ENCODE peak calls at places on chromosomes 5 and 9, in five cellular contexts. A, H, Z, C and J are unnamed samples.

GRCh38 chr5:75890546-75890945 is 173.3 kb upstream of the POC5 start:
- DNase-seq in A (no peak), H (no peak), Z (no peak), C (no peak), J (no peak)

GRCh38 chr5:177100714-177101121 is 14.0 kb downstream of the FGFR4 start:
- DNase-seq in A (no peak), H (no peak), Z (no peak), C (no peak), J (no peak)

GRCh38 chr5:9269024-9269423 is 276.9 kb downstream of the SEMA5A start:
- DNase-seq in A (no peak), H (no peak), Z (no peak), C (no peak), J (no peak)

GRCh38 chr9:16653491-16654407 is 216.7 kb downstream of the BNC2 start:
- DNase-seq in A (no peak), H (no peak), Z (no peak), C (no peak), J (no peak)

GRCh38 chr9:37540634-37541033 is 35.5 kb downstream of the FBXO10 start:
- DNase-seq in A (no peak), H (peak; percentile 47), Z (peak; percentile 58), C (no peak), J (peak; percentile 67)

GRCh38 chr5:67166460-67166871 is 30.1 kb downstream of the CD180 start:
- DNase-seq in A (no peak), H (peak; percentile 58), Z (peak; percentile 81), C (peak; percentile 89), J (peak; percentile 86)

GRCh38 chr5:1564182-1564748 is 40.5 kb upstream of the LPCAT1 start:
- DNase-seq in A (no peak), H (peak; percentile 35), Z (no peak), C (peak; percentile 72), J (no peak)

GRCh38 chr5:61768692-61769281 is 436.7 kb downstream of the ZSWIM6 start:
- DNase-seq in A (peak; percentile 73), H (no peak), Z (no peak), C (no peak), J (no peak)

GRCh38 chr5:1748845-1749244 is 50.8 kb downstream of the MRPL36 start:
- DNase-seq in A (no peak), H (no peak), Z (no peak), C (no peak), J (peak; percentile 12)

GRCh38 chr9:25678846-25679360 is 659 bp upstream of the TUSC1 start:
- DNase-seq in A (no peak), H (no peak), Z (no peak), C (no peak), J (no peak)

GRCh38 chr5:171907731-171908343 is 98.6 kb downstream of the FBXW11 start:
- DNase-seq in A (peak; percentile 64), H (no peak), Z (no peak), C (no peak), J (no peak)

GRCh38 chr5:158849219-158849791 is 250.4 kb downstream of the EBF1 start:
- DNase-seq in A (no peak), H (no peak), Z (no peak), C (no peak), J (no peak)

GRCh38 chr5:158851488-158851887 is 248.2 kb downstream of the EBF1 start:
- DNase-seq in A (no peak), H (no peak), Z (no peak), C (no peak), J (no peak)

GRCh38 chr5:158848634-158849033 is 251.1 kb downstream of the EBF1 start:
- DNase-seq in A (no peak), H (no peak), Z (no peak), C (no peak), J (no peak)

GRCh38 chr5:158845941-158846340 is 253.8 kb downstream of the EBF1 start:
- DNase-seq in A (no peak), H (no peak), Z (no peak), C (no peak), J (no peak)

GRCh38 chr5:158847772-158848171 is 251.9 kb downstream of the EBF1 start:
- DNase-seq in A (no peak), H (no peak), Z (no peak), C (no peak), J (no peak)
- H3K4me1 ChIP-seq in A (peaks cover 6% of the 10 kb centered on the region), H (peaks cover 26% of the 10 kb centered on the region), Z (no peaks in the 10 kb centered on the region), C (no peaks in the 10 kb centered on the region), J (no peaks in the 10 kb centered on the region)

DNA sequence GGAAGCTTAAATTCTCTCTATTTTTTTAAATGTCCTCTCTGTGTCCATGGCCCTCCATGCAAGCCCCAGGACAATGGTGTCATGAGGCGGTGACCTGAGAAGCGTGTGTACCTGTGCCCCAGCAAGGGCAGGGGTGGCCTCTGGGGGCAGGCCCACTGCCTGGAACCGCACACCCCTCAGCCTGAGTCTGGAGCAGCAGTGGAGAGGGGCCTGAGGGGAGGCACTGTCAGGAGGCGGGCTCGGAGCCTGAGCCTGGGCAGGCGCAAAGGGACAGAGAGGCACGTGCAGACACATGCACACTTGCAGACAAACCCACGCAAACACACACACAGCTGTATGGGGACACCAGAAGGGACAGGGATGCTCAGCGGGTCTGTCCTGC is 83.0 kb downstream of the LMX1B start:
- DNase-seq in A (no peak), H (no peak), Z (no peak), C (no peak), J (peak; percentile 37)
- H3K4me1 ChIP-seq in A (no peaks in the 10 kb centered on the region), H (no peaks in the 10 kb centered on the region), Z (no peaks in the 10 kb centered on the region), C (no peaks in the 10 kb centered on the region), J (no peaks in the 10 kb centered on the region)

GRCh38 chr5:55307383-55308253 is at the start of the genes DHX29 and MTREX:
- DNase-seq in A (peak; percentile 92), H (peak; percentile 91), Z (peak; percentile 93), C (peak; percentile 94), J (peak; percentile 97)

GRCh38 chr5:55308254-55308836 is 556 bp downstream of the MTREX start:
- DNase-seq in A (peak; percentile 39), H (no peak), Z (peak; percentile 30), C (no peak), J (no peak)

GRCh38 chr5:55303238-55303690 is 4.2 kb downstream of the DHX29 start:
- DNase-seq in A (no peak), H (no peak), Z (no peak), C (peak; percentile 48), J (no peak)

GRCh38 chr5:55304584-55304983 is 2.9 kb downstream of the DHX29 start:
- DNase-seq in A (no peak), H (no peak), Z (no peak), C (no peak), J (no peak)

GRCh38 chr5:55306641-55307382 is 682 bp downstream of the DHX29 start:
- DNase-seq in A (no peak), H (no peak), Z (no peak), C (no peak), J (no peak)
- H3K4me1 ChIP-seq in A (peaks cover 43% of the 10 kb centered on the region), H (peaks cover 83% of the 10 kb centered on the region), Z (peaks cover 42% of the 10 kb centered on the region), C (peaks cover 70% of the 10 kb centered on the region), J (no peaks in the 10 kb centered on the region)

DNA sequence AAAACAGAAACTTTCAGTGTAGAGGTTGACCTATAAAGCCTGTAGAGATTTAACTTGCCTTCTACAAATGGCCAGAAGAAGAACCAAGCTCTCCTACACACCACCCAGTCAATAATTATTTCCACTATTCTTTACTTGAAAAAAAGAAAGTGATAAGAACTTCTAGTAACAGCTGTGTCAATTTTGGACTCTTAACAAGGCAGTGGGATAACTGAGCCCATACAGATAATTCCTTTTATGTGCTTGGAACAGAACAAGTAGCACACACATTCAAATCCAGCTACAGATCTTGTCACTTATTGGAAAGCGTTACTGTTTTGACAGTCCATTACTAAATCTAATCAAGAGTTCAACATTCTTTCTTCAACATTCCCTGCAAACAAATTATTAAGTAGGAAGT is 6.2 kb downstream of the PTGER4 start:
- DNase-seq in A (no peak), H (no peak), Z (no peak), C (no peak), J (no peak)
- H3K4me1 ChIP-seq in A (peaks cover 29% of the 10 kb centered on the region), H (peaks cover 67% of the 10 kb centered on the region), Z (peaks cover 26% of the 10 kb centered on the region), C (peaks cover 44% of the 10 kb centered on the region), J (no peaks in the 10 kb centered on the region)

DNA sequence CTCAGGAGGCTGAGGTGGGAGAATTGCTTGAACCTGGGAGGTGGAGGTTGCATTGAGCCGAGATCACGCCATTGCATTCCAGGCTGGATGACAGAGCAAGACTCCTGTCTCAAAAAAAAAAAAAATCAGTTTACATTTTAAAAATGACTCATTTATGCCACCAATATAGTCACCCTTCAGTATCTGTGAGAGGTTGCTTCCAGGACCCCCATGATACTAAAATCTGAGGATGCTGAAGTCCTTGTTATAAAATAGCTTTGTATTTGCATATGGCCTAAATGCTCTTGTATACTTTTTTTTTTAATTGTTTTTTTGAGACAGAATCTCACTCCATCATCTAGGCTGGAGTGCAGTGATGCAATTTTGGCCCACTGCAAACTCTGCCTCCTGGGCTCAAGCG is 5.8 kb downstream of the OCLN start:
- DNase-seq in A (no peak), H (no peak), Z (no peak), C (no peak), J (no peak)
- H3K4me1 ChIP-seq in A (peaks cover 60% of the 10 kb centered on the region), H (peaks cover 8% of the 10 kb centered on the region), Z (peaks cover 21% of the 10 kb centered on the region), C (peaks cover 45% of the 10 kb centered on the region), J (no peaks in the 10 kb centered on the region)

DNA sequence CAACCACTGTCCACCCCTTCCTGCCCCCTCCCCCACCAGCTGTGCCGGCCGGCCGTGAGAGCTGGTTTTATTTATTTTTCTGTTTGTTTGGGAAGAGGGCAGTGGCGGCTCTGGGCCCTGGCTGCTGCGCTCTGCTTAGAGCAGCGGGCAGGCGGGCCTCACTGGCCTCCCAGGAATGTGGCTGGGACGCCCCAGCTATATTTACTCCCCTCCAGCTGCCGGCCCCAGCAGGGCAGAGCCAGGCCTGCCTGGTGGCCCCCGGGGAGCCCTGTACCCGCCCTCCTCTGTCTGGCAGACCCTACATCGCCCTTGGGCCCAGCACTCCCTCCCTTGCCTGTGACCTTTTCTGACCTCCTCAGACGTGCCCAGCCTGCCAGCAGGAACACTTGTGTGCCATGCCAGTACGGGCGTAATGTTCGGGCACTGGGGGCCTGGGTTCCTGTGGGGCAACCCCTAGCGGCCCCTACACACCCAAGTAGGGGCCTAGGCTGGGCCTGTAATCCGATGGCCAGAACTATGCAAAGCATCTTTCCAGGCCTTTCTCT is 7.7 kb downstream of the CXXC5 start:
- DNase-seq in A (peak; percentile 72), H (peak; percentile 79), Z (peak; percentile 60), C (peak; percentile 75), J (peak; percentile 86)
- H3K4me1 ChIP-seq in A (peaks cover 100% of the 10 kb centered on the region), H (peaks cover 100% of the 10 kb centered on the region), Z (peaks cover 73% of the 10 kb centered on the region), C (peaks cover 99% of the 10 kb centered on the region), J (peaks cover 1% of the 10 kb centered on the region)

GRCh38 chr5:73764586-73764985 is 138.6 kb downstream of the ARHGEF28 start:
- DNase-seq in A (peak; percentile 95), H (no peak), Z (no peak), C (no peak), J (no peak)
- H3K4me1 ChIP-seq in A (peaks cover 48% of the 10 kb centered on the region), H (no peaks in the 10 kb centered on the region), Z (no peaks in the 10 kb centered on the region), C (no peaks in the 10 kb centered on the region), J (no peaks in the 10 kb centered on the region)

GRCh38 chr9:95075700-95076099 is 241.8 kb downstream of the FANCC start:
- DNase-seq in A (no peak), H (no peak), Z (no peak), C (no peak), J (no peak)
- H3K4me1 ChIP-seq in A (peaks cover 100% of the 10 kb centered on the region), H (peaks cover 100% of the 10 kb centered on the region), Z (peaks cover 44% of the 10 kb centered on the region), C (peaks cover 62% of the 10 kb centered on the region), J (peaks cover 8% of the 10 kb centered on the region)